ENCODE peak calls at places on chromosomes 13 and 19, in five cellular contexts. One of them, this sample, is unnamed.

GRCh38 chr19:574658-575526 is 2.5 kb downstream of the BSG start:
- DNase-seq in left ventricle myocardium inferior: peak; percentile 75
- DNase-seq in GM23338: peak; percentile 16
- DNase-seq in anterior cingulate cortex: peak; percentile 64
- DNase-seq in OCI-M1: peak; percentile 93
- DNase-seq in this sample: no peak

GRCh38 chr19:1086618-1087017 is 8.6 kb downstream of the POLR2E start:
- DNase-seq in left ventricle myocardium inferior: no peak
- DNase-seq in anterior cingulate cortex: no peak
- DNase-seq in OCI-M1: no peak
- DNase-seq in GM23338: no peak
- DNase-seq in this sample: no peak

GRCh38 chr19:51119089-51119488 is 5.6 kb upstream of the SIGLEC9 start:
- DNase-seq in GM23338: no peak
- DNase-seq in OCI-M1: no peak
- DNase-seq in anterior cingulate cortex: no peak
- DNase-seq in left ventricle myocardium inferior: no peak
- DNase-seq in this sample: no peak

GRCh38 chr19:49588370-49589122 is 2.4 kb upstream of the PRR12 start:
- DNase-seq in anterior cingulate cortex: no peak
- DNase-seq in OCI-M1: no peak
- DNase-seq in left ventricle myocardium inferior: no peak
- DNase-seq in GM23338: no peak
- DNase-seq in this sample: no peak

GRCh38 chr13:21675095-21676007 is 4.5 kb downstream of the FGF9 start:
- DNase-seq in anterior cingulate cortex: no peak
- DNase-seq in left ventricle myocardium inferior: peak; percentile 32
- DNase-seq in OCI-M1: no peak
- DNase-seq in GM23338: peak; percentile 61
- DNase-seq in this sample: no peak

GRCh38 chr19:45182758-45183157 is 4.2 kb downstream of the BLOC1S3 start:
- DNase-seq in left ventricle myocardium inferior: no peak
- DNase-seq in anterior cingulate cortex: no peak
- DNase-seq in OCI-M1: no peak
- DNase-seq in GM23338: no peak
- DNase-seq in this sample: no peak

GRCh38 chr13:112761701-112762689 is 72.2 kb downstream of the ATP11A start:
- DNase-seq in GM23338: peak; percentile 60
- DNase-seq in anterior cingulate cortex: no peak
- DNase-seq in OCI-M1: no peak
- DNase-seq in left ventricle myocardium inferior: peak; percentile 49
- DNase-seq in this sample: no peak

GRCh38 chr19:48867119-48867921 is 1.1 kb downstream of the PLEKHA4 start:
- DNase-seq in anterior cingulate cortex: no peak
- DNase-seq in OCI-M1: peak; percentile 64
- DNase-seq in left ventricle myocardium inferior: no peak
- DNase-seq in GM23338: no peak
- DNase-seq in this sample: peak; percentile 75

GRCh38 chr19:39497850-39498261 is 891 bp upstream of the DLL3 start:
- DNase-seq in OCI-M1: peak; percentile 79
- DNase-seq in anterior cingulate cortex: peak; percentile 7
- DNase-seq in GM23338: peak; percentile 89
- DNase-seq in left ventricle myocardium inferior: no peak
- DNase-seq in this sample: no peak